ENCODE peak calls at places on chromosomes 6 and 20, in five cellular contexts. One of them, this sample, is unnamed.
A peak's percentile ranks its signal among the peaks of the same experiment; 100 is the strongest.

GRCh38 chr6:15796130-15796766 is 133.4 kb upstream of the DTNBP1 start:
- DNase-seq in left lung: no peak
- DNase-seq in vagina: no peak
- DNase-seq in GM10248: no peak
- DNase-seq in mucosa of descending colon: no peak
- DNase-seq in this sample: no peak

GRCh38 chr20:16803965-16804792 is 56.0 kb downstream of the OTOR start:
- DNase-seq in left lung: peak; percentile 46
- DNase-seq in GM10248: peak; percentile 54
- DNase-seq in vagina: no peak
- DNase-seq in mucosa of descending colon: no peak
- DNase-seq in this sample: peak; percentile 82

GRCh38 chr6:142501795-142502194 is 200.0 kb downstream of the ADGRG6 start:
- DNase-seq in left lung: no peak
- DNase-seq in GM10248: no peak
- DNase-seq in vagina: no peak
- DNase-seq in mucosa of descending colon: no peak
- DNase-seq in this sample: no peak

GRCh38 chr6:1043458-1043836 is 268.5 kb upstream of the FOXQ1 start:
- DNase-seq in left lung: no peak
- DNase-seq in vagina: no peak
- DNase-seq in mucosa of descending colon: no peak
- DNase-seq in GM10248: no peak
- DNase-seq in this sample: no peak

GRCh38 chr6:99013661-99014458 is 66.1 kb upstream of the FBXL4 start:
- DNase-seq in mucosa of descending colon: no peak
- DNase-seq in GM10248: no peak
- DNase-seq in left lung: no peak
- DNase-seq in vagina: no peak
- DNase-seq in this sample: no peak

GRCh38 chr20:53929974-53930650 is 140.3 kb downstream of the BCAS1 start:
- DNase-seq in left lung: no peak
- DNase-seq in mucosa of descending colon: no peak
- DNase-seq in GM10248: peak; percentile 57
- DNase-seq in vagina: no peak
- DNase-seq in this sample: no peak

GRCh38 chr20:1003920-1004697 is 2.0 kb upstream of the RSPO4 start:
- DNase-seq in GM10248: no peak
- DNase-seq in mucosa of descending colon: no peak
- DNase-seq in left lung: no peak
- DNase-seq in vagina: no peak
- DNase-seq in this sample: no peak

GRCh38 chr20:63553933-63554290 is at the start of gene FNDC11:
- DNase-seq in left lung: no peak
- DNase-seq in vagina: no peak
- DNase-seq in GM10248: peak; percentile 59
- DNase-seq in mucosa of descending colon: no peak
- DNase-seq in this sample: no peak

GRCh38 chr6:166736606-166737005 is 109.6 kb upstream of the RPS6KA2 start:
- DNase-seq in vagina: no peak
- DNase-seq in mucosa of descending colon: no peak
- DNase-seq in left lung: no peak
- DNase-seq in GM10248: no peak
- DNase-seq in this sample: no peak

GRCh38 chr20:833450-834150 is at the start of gene FAM110A:
- DNase-seq in left lung: peak; percentile 98
- DNase-seq in vagina: peak; percentile 94
- DNase-seq in GM10248: peak; percentile 96
- DNase-seq in mucosa of descending colon: peak; percentile 99
- DNase-seq in this sample: peak; percentile 89

GRCh38 chr20:354298-354977 is 7.5 kb downstream of the NRSN2 start:
- DNase-seq in left lung: peak; percentile 71
- DNase-seq in vagina: no peak
- DNase-seq in mucosa of descending colon: peak; percentile 72
- DNase-seq in GM10248: peak; percentile 91
- DNase-seq in this sample: peak; percentile 55

GRCh38 chr6:131061771-131062160 is 1.3 kb downstream of the EPB41L2 start:
- DNase-seq in vagina: no peak
- DNase-seq in mucosa of descending colon: no peak
- DNase-seq in GM10248: no peak
- DNase-seq in left lung: no peak
- DNase-seq in this sample: no peak

GRCh38 chr6:63663147-63663877 is 27.7 kb downstream of the PHF3 start:
- DNase-seq in vagina: no peak
- DNase-seq in GM10248: no peak
- DNase-seq in left lung: no peak
- DNase-seq in mucosa of descending colon: no peak
- DNase-seq in this sample: no peak

GRCh38 chr6:106974337-106974998 is at the start of gene CD24:
- DNase-seq in GM10248: peak; percentile 49
- DNase-seq in left lung: no peak
- DNase-seq in mucosa of descending colon: peak; percentile 86
- DNase-seq in vagina: no peak
- DNase-seq in this sample: peak; percentile 84

GRCh38 chr6:102118034-102118433 is 724.5 kb downstream of the GRIK2 start:
- DNase-seq in GM10248: no peak
- DNase-seq in left lung: no peak
- DNase-seq in vagina: no peak
- DNase-seq in mucosa of descending colon: no peak
- DNase-seq in this sample: no peak

GRCh38 chr20:24955045-24955444 is 6.0 kb downstream of the CST7 start:
- DNase-seq in GM10248: peak; percentile 49
- DNase-seq in vagina: peak; percentile 76
- DNase-seq in left lung: no peak
- DNase-seq in mucosa of descending colon: no peak
- DNase-seq in this sample: no peak
- TF ChIP-seq CTCF in GM10248: no peak
- TF ChIP-seq CTCF in vagina: no peak
- TF ChIP-seq CTCF in left lung: no peak
- TF ChIP-seq CTCF in mucosa of descending colon: no peak
- TF ChIP-seq CTCF in this sample: no peak

GRCh38 chr6:169723991-169724553 is at the start of gene PHF10:
- DNase-seq in mucosa of descending colon: peak; percentile 64
- DNase-seq in vagina: no peak
- DNase-seq in GM10248: peak; percentile 85
- DNase-seq in left lung: peak; percentile 40
- DNase-seq in this sample: peak; percentile 33
- TF ChIP-seq CTCF in mucosa of descending colon: no peak
- TF ChIP-seq CTCF in vagina: no peak
- TF ChIP-seq CTCF in GM10248: no peak
- TF ChIP-seq CTCF in left lung: no peak
- TF ChIP-seq CTCF in this sample: no peak

DNA sequence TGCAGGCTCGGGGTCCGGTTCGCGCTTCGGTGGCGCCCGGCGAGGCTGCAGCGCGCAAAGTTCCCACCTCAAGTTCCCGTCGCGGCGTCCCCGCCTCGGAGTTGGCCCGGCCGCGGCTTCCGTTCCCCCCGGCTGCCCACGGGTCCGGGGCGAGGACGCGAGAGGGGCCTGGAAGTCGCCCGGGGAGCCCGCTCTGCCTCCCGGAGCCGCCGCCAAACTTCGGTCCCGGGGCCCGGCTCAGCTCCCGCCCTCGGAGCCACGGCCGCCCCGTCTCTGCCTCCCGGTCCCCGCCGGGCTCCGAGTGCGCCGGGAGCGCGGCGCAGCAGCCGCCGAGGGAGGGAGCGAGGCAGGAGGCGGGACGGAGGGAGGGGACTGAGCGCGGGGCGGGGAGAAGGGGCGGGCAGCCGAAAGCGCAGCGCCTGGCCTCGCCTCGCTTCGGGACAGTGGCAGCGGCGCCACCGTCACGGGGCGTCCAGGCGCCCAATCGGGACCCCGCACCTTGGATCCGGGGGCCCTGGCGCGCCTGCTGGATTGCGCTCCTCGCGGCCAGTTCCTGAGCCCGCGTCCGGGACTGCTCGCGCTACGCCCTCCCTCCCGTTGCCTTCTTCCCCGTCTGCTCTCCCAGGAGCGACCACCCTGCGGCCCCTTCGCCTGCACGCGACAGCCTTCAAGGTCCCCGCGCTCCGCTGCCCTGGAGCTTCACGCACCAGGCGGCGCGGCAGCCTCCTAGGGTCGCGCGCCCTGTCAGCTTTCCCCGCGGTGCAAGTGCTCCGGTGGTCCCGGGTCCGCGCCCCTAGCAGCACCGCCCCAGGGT is at the start of gene KCNG1:
- DNase-seq in left lung: peak; percentile 70
- DNase-seq in mucosa of descending colon: peak; percentile 79
- DNase-seq in vagina: no peak
- DNase-seq in GM10248: peak; percentile 80
- DNase-seq in this sample: peak; percentile 81
- TF ChIP-seq CTCF in left lung: no peak
- TF ChIP-seq CTCF in mucosa of descending colon: no peak
- TF ChIP-seq CTCF in vagina: no peak
- TF ChIP-seq CTCF in GM10248: no peak
- TF ChIP-seq CTCF in this sample: no peak

DNA sequence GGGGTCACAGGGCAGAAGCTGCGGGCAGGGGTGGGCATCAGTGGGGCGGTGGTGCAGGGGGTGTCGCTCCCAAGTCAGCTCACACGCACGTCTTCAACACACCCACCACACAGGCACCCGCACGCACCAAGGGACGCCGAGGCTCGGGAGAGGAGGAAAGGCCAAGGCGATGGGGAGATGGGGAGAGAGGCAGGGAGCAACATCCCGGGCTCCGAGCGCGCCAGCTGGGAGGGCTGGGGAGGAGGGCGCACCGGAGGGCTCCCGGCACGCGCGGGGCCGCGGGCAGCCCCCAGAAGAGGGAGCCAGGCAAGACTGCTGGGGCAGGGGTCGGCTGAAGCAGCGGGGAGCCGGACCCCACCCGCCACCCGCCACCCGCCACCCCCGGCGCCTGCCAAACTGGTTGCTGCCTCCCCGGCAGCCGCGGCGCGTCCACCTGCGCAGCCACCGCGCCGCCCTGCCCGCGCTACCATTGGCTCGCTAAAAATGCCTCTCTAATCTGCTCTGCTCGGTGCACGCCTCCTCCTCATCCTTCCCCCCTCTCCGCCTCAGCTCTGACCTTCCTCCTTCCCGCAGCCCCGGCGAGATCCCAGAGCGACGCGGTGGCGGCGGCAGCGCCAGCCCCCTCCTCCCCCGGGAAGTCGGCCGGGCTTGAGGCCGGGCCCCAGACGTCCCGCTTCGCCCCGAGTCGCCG is at the start of gene PACSIN1:
- DNase-seq in GM10248: no peak
- DNase-seq in left lung: no peak
- DNase-seq in mucosa of descending colon: no peak
- DNase-seq in vagina: no peak
- DNase-seq in this sample: peak; percentile 55
- TF ChIP-seq CTCF in GM10248: no peak
- TF ChIP-seq CTCF in left lung: no peak
- TF ChIP-seq CTCF in mucosa of descending colon: no peak
- TF ChIP-seq CTCF in vagina: no peak
- TF ChIP-seq CTCF in this sample: no peak

DNA sequence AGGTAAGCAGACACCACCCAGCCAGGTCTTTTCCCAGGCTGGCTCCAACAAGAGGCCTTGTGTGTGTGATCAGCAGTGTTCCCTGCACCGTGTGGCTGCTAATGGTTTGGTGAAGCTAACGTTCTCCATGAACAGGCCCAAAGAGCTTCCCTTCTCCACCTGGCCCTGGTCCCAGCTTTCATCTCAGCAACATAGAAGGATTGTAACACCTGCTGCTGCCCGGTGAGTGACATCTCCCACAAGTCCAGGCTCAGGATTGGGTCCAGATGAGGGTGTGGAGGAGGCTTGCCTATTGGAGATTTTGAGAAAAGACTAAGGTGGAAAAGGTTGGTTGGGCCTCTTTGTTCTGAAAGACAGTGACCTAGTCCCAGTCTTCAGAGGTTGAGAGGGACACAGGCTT is 89.6 kb downstream of the TMEM242 start:
- DNase-seq in mucosa of descending colon: no peak
- DNase-seq in GM10248: no peak
- DNase-seq in vagina: no peak
- DNase-seq in left lung: no peak
- DNase-seq in this sample: no peak
- TF ChIP-seq CTCF in mucosa of descending colon: no peak
- TF ChIP-seq CTCF in GM10248: no peak
- TF ChIP-seq CTCF in vagina: no peak
- TF ChIP-seq CTCF in left lung: no peak
- TF ChIP-seq CTCF in this sample: no peak

DNA sequence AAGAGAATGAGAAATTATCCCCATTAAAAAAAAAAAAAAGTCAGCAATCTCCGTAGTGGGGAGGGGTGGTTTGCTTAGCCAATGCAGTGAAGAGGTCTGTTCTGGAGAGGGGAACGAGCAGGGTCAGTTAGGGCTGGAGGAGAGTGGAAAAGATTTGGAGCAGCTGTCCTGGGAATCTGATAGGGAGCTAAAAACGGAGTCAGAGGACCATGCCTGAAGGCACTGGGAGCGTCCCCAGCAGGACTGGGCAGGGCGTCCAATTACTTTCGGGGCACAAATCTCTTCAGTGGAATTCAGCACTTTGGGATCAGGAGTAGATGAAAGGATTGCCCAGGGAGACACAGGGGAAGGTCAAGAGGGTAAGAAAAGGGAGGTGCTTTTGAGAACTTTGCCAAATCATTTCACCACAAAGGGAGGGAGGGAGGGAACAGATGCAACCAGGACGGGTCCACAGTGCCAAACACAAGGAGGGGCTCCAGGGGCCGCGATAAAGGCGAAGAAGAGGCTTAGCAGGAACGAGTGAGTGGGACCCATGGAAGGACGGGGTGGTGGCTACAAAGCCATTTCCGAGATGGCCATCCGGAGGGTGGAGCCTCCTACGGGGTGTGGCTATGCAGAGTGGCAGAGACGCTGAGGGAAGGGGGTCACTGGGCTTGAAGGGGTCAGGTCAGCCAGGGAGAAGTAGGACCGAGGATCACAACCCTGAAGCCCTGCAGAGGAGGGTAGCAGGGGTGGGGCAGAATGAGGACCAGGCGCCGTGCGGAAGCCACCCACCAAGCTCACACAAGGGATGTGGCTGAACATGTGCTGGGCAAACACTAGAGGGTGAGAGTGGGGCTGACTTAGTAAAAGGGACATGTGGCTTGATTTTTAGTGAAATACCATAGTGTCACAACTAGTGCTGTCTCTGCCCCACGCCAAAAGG is 180.1 kb upstream of the RREB1 start:
- DNase-seq in left lung: peak; percentile 59
- DNase-seq in mucosa of descending colon: no peak
- DNase-seq in vagina: no peak
- DNase-seq in GM10248: no peak
- DNase-seq in this sample: no peak
- TF ChIP-seq CTCF in left lung: no peak
- TF ChIP-seq CTCF in mucosa of descending colon: no peak
- TF ChIP-seq CTCF in vagina: no peak
- TF ChIP-seq CTCF in GM10248: no peak
- TF ChIP-seq CTCF in this sample: no peak

DNA sequence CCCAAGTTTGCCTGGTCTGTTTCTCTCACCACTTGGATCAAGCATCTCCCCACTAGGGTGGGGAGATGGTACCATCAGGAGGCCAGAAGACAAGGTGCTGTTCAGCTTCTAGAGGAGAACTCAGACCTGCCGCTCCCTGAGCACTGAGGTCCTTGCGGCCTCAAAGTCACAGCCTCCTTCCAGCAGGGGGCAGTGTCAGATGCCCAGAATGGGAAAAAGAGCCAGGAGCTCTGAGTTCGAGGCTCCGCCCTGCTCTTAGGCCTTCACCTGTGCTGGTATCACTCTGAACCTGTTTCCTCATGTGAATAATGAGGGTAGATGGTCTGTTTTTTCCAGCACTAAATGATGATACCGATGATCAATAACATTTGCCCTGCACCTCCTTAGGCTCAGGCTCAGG is 68.7 kb downstream of the TOX2 start:
- DNase-seq in GM10248: no peak
- DNase-seq in left lung: no peak
- DNase-seq in vagina: no peak
- DNase-seq in mucosa of descending colon: peak; percentile 80
- DNase-seq in this sample: no peak
- TF ChIP-seq CTCF in GM10248: peak; percentile 41
- TF ChIP-seq CTCF in left lung: no peak
- TF ChIP-seq CTCF in vagina: no peak
- TF ChIP-seq CTCF in mucosa of descending colon: no peak
- TF ChIP-seq CTCF in this sample: peak; percentile 33